ENCODE peak calls at places on chromosomes 6 and 20, in four cellular contexts. Q is A549, D is HFFc6, N is stomach. U is an unnamed sample.

GRCh38 chr6:97289332-97289731 is 6.3 kb upstream of the MMS22L start:
- DNase-seq in Q (no peak), D (no peak), N (no peak), U (no peak)

GRCh38 chr20:20731000-20731944 is 18.8 kb upstream of the RALGAPA2 start:
- DNase-seq in Q (no peak), D (no peak), N (no peak), U (no peak)

GRCh38 chr6:123415844-123416468 is 220.8 kb downstream of the TRDN start:
- DNase-seq in Q (peak), D (peak), N (peak), U (peak)

GRCh38 chr20:5316188-5317158 is at the start of gene PROKR2:
- DNase-seq in Q (no peak), D (no peak), N (no peak), U (peak)

GRCh38 chr6:39824030-39824926 is 32.1 kb downstream of the DAAM2 start:
- DNase-seq in Q (no peak), D (no peak), N (no peak), U (no peak)

GRCh38 chr20:51276331-51276730 is 253.4 kb upstream of the KCNG1 start:
- DNase-seq in Q (no peak), D (no peak), N (no peak), U (no peak)

GRCh38 chr6:132812255-132812732 is 2.1 kb upstream of the RPS12 start:
- DNase-seq in Q (no peak), D (peak), N (no peak), U (no peak)

GRCh38 chr6:160386869-160387518 is 38.8 kb downstream of the SLC22A3 start:
- DNase-seq in Q (peak), D (no peak), N (peak), U (no peak)

GRCh38 chr20:10667560-10668167 is 6.1 kb downstream of the JAG1 start:
- DNase-seq in Q (no peak), D (no peak), N (no peak), U (no peak)

GRCh38 chr6:15247750-15248450 is 2.0 kb downstream of the JARID2 start:
- DNase-seq in Q (peak), D (peak), N (peak), U (no peak)
- TF ChIP-seq CTCF in Q (peak), D (peak), N (peak), U (peak)

GRCh38 chr6:87534377-87535047 is 55.3 kb downstream of the RARS2 start:
- DNase-seq in Q (no peak), D (no peak), N (no peak), U (no peak)
- TF ChIP-seq CTCF in Q (no peak), D (no peak), N (no peak), U (no peak)

GRCh38 chr20:45972500-45973183 is 639 bp upstream of the ZNF335 start:
- DNase-seq in Q (no peak), D (no peak), N (no peak), U (no peak)

GRCh38 chr20:45970646-45971424 is 1.2 kb downstream of the ZNF335 start:
- DNase-seq in Q (no peak), D (peak), N (peak), U (no peak)

GRCh38 chr20:45971425-45971674 is 653 bp downstream of the ZNF335 start:
- DNase-seq in Q (no peak), D (no peak), N (no peak), U (no peak)

GRCh38 chr20:45969712-45970634 is 2.0 kb downstream of the ZNF335 start:
- DNase-seq in Q (peak), D (peak), N (no peak), U (no peak)

GRCh38 chr20:45971675-45972499 is at the start of gene ZNF335:
- DNase-seq in Q (peak), D (peak), N (peak), U (peak)
- TF ChIP-seq CTCF in Q (no peak), D (peak), N (peak), U (no peak)

DNA sequence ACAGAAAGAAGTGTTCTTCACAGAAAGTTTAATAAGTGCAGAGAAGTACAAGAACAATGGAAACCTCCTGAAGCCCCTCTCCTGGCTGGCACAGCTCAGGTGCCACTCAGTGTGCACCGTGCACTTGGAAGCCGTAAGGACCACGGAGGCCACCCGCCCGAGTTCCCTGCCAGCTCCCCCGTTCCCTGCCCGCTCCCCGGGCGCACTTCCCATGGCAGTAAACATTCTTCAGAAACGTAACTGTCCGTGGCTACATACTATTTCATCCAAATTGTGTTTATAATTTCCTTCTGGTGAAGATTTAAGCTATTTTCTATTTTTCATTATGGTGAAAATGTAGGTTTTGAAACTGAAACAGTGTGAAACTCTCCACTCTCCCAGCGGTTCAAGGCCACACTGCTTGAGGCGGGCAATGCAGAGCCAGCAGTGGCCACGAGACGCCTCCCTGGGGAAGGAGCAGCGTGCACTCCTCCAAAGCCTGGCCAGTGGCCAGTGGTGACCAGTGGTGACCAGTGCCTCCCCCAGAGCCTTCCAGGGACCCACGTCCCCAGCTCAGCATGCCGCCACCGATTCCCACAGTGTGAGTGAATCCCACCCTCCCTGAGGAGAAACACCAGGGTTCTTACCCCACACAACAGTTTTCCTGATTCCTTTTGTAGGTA is 46.4 kb downstream of the TAF4 start:
- DNase-seq in Q (no peak), D (no peak), N (no peak), U (no peak)
- TF ChIP-seq CTCF in Q (no peak), D (no peak), N (no peak), U (no peak)

GRCh38 chr6:37049990-37050853 is 44.8 kb downstream of the FGD2 start:
- DNase-seq in Q (no peak), D (no peak), N (peak), U (no peak)
- TF ChIP-seq CTCF in Q (no peak), D (no peak), N (no peak), U (no peak)

DNA sequence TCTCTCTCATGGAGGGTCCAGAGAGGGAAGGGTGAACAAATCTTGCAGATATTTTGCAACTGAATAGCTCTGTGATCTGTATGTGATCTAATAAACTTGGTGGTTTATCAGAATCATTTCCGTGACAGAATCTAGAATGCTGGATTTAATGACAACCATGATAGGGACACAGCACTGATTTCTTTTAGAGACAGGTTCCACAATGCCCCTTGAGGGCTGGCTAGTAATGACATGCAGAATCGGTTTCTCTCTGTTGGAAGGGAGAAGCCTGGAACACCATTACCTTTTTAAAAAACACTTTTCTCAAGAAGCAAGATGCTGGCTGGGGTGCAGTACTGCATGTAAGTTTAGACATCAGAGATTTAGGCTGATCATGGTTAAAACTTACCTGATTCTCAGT is 313.4 kb downstream of the CDH26 start:
- DNase-seq in Q (peak), D (no peak), N (no peak), U (no peak)
- TF ChIP-seq CTCF in Q (no peak), D (peak), N (no peak), U (no peak)

DNA sequence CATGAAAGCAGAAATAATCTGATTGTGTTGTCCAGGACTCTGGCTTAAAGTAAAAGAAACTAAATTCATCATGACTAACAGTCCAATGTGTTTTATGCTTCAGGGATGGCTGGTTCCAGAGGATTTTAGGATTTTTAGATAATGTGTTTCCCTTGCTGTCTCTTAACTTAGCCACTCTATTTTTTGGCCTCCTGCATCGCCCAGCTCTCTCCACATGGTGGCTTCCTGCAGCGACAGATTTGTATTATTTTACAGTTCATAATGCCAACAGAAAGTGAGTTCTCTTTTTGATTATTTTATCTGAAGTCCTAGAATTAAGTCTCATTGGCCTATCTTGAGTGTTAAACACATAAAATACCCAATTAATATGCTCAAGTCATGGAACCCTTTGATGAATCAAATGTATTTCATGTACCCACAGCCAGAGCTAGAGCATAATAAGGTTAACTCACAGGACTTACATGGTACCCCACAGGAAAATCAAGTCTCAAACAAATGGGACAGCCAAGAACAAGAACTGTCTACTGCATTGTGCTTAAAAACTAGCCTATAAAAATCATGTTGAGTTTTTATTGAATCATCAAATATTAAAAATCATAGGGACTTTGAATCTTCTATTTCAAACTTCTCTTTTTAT is 582.5 kb downstream of the DOK5 start:
- DNase-seq in Q (no peak), D (no peak), N (no peak), U (no peak)
- TF ChIP-seq CTCF in Q (no peak), D (peak), N (no peak), U (peak)

GRCh38 chr20:56506103-56506502 is 18.4 kb upstream of the FAM209A start:
- DNase-seq in Q (no peak), D (no peak), N (no peak), U (no peak)
- TF ChIP-seq CTCF in Q (no peak), D (no peak), N (no peak), U (no peak)